ENCODE peak calls at places on chromosomes 13 and 19, in five cellular contexts. E is T1000, D is naive B cell, U is pancreas, B is omental fat pad. I is an unnamed sample.

GRCh38 chr13:36475468-36475867 is 43.2 kb downstream of the CCNA1 start:
- DNase-seq in B (no peak), E (no peak), U (no peak), D (no peak), I (peak)

GRCh38 chr13:101514695-101515275 is 62.3 kb downstream of the ITGBL1 start:
- DNase-seq in D (peak), E (no peak), U (no peak), B (no peak), I (peak)

GRCh38 chr19:40165362-40165937 is 25.8 kb upstream of the MAP3K10 start:
- DNase-seq in E (no peak), D (peak), U (peak), B (no peak), I (peak)

GRCh38 chr13:110330491-110331001 is 23.5 kb downstream of the COL4A2 start:
- DNase-seq in D (no peak), U (no peak), B (no peak), E (peak), I (no peak)

GRCh38 chr13:21326155-21327030 is 132.7 kb downstream of the ZDHHC20 start:
- DNase-seq in D (no peak), B (no peak), U (peak), E (peak), I (no peak)

GRCh38 chr19:1503089-1503924 is 9.5 kb downstream of the ADAMTSL5 start:
- DNase-seq in E (peak), U (peak), B (no peak), D (peak), I (peak)

GRCh38 chr19:31105761-31106160 is 243.5 kb downstream of the TSHZ3 start:
- DNase-seq in E (no peak), U (no peak), B (no peak), D (no peak), I (no peak)

GRCh38 chr13:76887070-76887563 is 912 bp upstream of the KCTD12 start:
- DNase-seq in E (no peak), B (no peak), D (no peak), U (no peak), I (no peak)

GRCh38 chr19:15332311-15332996 is at the start of gene BRD4:
- DNase-seq in D (peak), B (no peak), U (peak), E (peak), I (peak)

GRCh38 chr19:42234364-42234763 is 8.0 kb downstream of the GSK3A start:
- DNase-seq in D (no peak), U (no peak), B (no peak), E (no peak), I (no peak)

GRCh38 chr13:32228330-32229041 is 86.7 kb downstream of the ZAR1L start:
- DNase-seq in U (no peak), D (no peak), B (no peak), E (no peak), I (no peak)

GRCh38 chr19:38250821-38251563 is 5.2 kb downstream of the PPP1R14A start:
- DNase-seq in E (no peak), U (peak), D (no peak), B (no peak), I (no peak)

GRCh38 chr19:39409886-39410619 is 2.4 kb upstream of the PLEKHG2 start:
- DNase-seq in U (peak), E (peak), B (no peak), D (peak), I (peak)

GRCh38 chr13:24076124-24076523 is 84.4 kb upstream of the SPATA13 start:
- DNase-seq in D (no peak), U (no peak), E (no peak), B (no peak), I (no peak)

GRCh38 chr19:41299755-41300089 is 10.2 kb upstream of the CCDC97 start:
- DNase-seq in E (no peak), U (no peak), B (peak), D (no peak), I (no peak)

GRCh38 chr13:25686831-25687495 is 315.2 kb downstream of the ATP8A2 start:
- DNase-seq in D (no peak), E (no peak), U (no peak), B (no peak), I (no peak)

GRCh38 chr13:29745704-29746103 is 104.7 kb downstream of the UBL3 start:
- DNase-seq in B (no peak), E (no peak), U (no peak), D (no peak), I (no peak)

GRCh38 chr13:51955281-51955771 is 55.9 kb downstream of the ATP7B start:
- DNase-seq in B (no peak), D (no peak), E (no peak), U (no peak), I (no peak)

GRCh38 chr13:20414475-20415287 is 111.0 kb downstream of the CRYL1 start:
- DNase-seq in E (no peak), B (peak), D (no peak), U (no peak), I (no peak)

GRCh38 chr13:51858433-51859247 is 3.1 kb upstream of the CCDC70 start:
- DNase-seq in D (no peak), B (no peak), U (no peak), E (no peak), I (no peak)

GRCh38 chr19:17235618-17236413 is 9.8 kb downstream of the OCEL1 start:
- DNase-seq in D (peak), B (no peak), E (no peak), U (peak), I (peak)

I was measured in OCI-LY7.